ENCODE peak calls at places on chromosome 19, in seven cellular contexts. T, N, Q, O, W, H and M are unnamed samples.

GRCh38 chr19:42409477-42409876 is 17.7 kb downstream of the LIPE start:
- DNase-seq in T (no peak), H (no peak), W (no peak), O (no peak), Q (peak), N (no peak), M (no peak)

GRCh38 chr19:7748756-7749155 is 1.4 kb upstream of the CD209 start:
- DNase-seq in Q (no peak), W (peak), H (peak), O (no peak), N (no peak), T (peak), M (peak)

GRCh38 chr19:47073574-47073973 is 25.1 kb upstream of the TMEM160 start:
- DNase-seq in T (no peak), H (no peak), N (no peak), Q (no peak), W (no peak), O (no peak), M (no peak)

GRCh38 chr19:1035998-1036621 is 3.8 kb upstream of the ABCA7 start:
- DNase-seq in T (no peak), H (no peak), W (no peak), Q (no peak), N (peak), O (no peak), M (no peak)

GRCh38 chr19:10800488-10800887 is 35.5 kb downstream of the TMED1 start:
- DNase-seq in N (no peak), H (no peak), T (no peak), W (no peak), Q (no peak), O (no peak), M (no peak)

GRCh38 chr19:45035755-45036154 is 3.1 kb upstream of the CLASRP start:
- DNase-seq in N (no peak), O (no peak), W (no peak), H (no peak), Q (no peak), T (no peak), M (no peak)

GRCh38 chr19:35671818-35672217 is 5.5 kb downstream of the UPK1A start:
- DNase-seq in H (peak), T (no peak), O (no peak), Q (no peak), W (no peak), N (peak), M (no peak)

GRCh38 chr19:51470966-51471365 is 7.4 kb upstream of the CEACAM18 start:
- DNase-seq in O (no peak), Q (no peak), N (peak), T (no peak), W (no peak), H (no peak), M (no peak)

GRCh38 chr19:23160766-23161165 is 43.9 kb downstream of the ZNF730 start:
- DNase-seq in O (no peak), H (no peak), T (no peak), W (no peak), Q (no peak), N (no peak), M (no peak)

GRCh38 chr19:1082928-1083816 is 12.0 kb downstream of the POLR2E start:
- DNase-seq in H (no peak), T (no peak), N (no peak), Q (no peak), W (no peak), O (no peak), M (no peak)

GRCh38 chr19:54333586-54334298 is 5.2 kb downstream of the LILRA4 start:
- DNase-seq in Q (no peak), T (no peak), O (no peak), H (no peak), W (no peak), N (no peak), M (no peak)

GRCh38 chr19:30362156-30362754 is 9.9 kb upstream of the ZNF536 start:
- DNase-seq in N (no peak), O (no peak), Q (no peak), T (no peak), W (no peak), H (no peak), M (no peak)

GRCh38 chr19:47075941-47076340 is 27.5 kb upstream of the TMEM160 start:
- DNase-seq in T (no peak), H (no peak), O (no peak), Q (no peak), W (no peak), N (no peak), M (no peak)

GRCh38 chr19:8456064-8456463 is 11.3 kb downstream of the HNRNPM start:
- DNase-seq in Q (no peak), T (no peak), H (no peak), W (no peak), N (peak), O (no peak), M (no peak)

GRCh38 chr19:5113101-5113557 is 144.2 kb downstream of the KDM4B start:
- DNase-seq in Q (no peak), O (no peak), H (no peak), W (no peak), T (no peak), N (no peak), M (peak)

GRCh38 chr19:44643605-44644390 is at the start of gene PVR:
- DNase-seq in O (no peak), N (peak), Q (peak), W (no peak), H (peak), T (peak), M (no peak)

GRCh38 chr19:55063492-55063843 is 520 bp upstream of the RDH13 start:
- DNase-seq in O (no peak), H (no peak), Q (no peak), T (no peak), N (no peak), W (no peak), M (no peak)

GRCh38 chr19:52200044-52200443 is 10.2 kb downstream of the PPP2R1A start:
- DNase-seq in Q (no peak), O (no peak), T (no peak), H (no peak), N (no peak), W (no peak), M (no peak)

GRCh38 chr19:1830978-1831377 is 17.3 kb downstream of the REXO1 start:
- DNase-seq in T (no peak), Q (no peak), O (no peak), W (no peak), N (no peak), H (no peak), M (no peak)

GRCh38 chr19:3868770-3869456 is at the start of gene ZFR2:
- DNase-seq in W (peak), T (no peak), N (peak), O (no peak), H (no peak), Q (peak), M (peak)

GRCh38 chr19:10874019-10874418 is 2.7 kb downstream of the CARM1 start:
- DNase-seq in Q (no peak), N (no peak), W (no peak), H (no peak), O (no peak), T (no peak), M (no peak)

GRCh38 chr19:23957660-23958281 is 43.1 kb downstream of the ZNF726 start:
- DNase-seq in O (no peak), W (peak), N (no peak), H (no peak), Q (no peak), T (no peak), M (no peak)

GRCh38 chr19:55440411-55441105 is 2.5 kb downstream of the SHISA7 start:
- DNase-seq in Q (peak), O (no peak), N (peak), H (no peak), W (no peak), T (no peak), M (no peak)

GRCh38 chr19:16400911-16401675 is 70.7 kb downstream of the EPS15L1 start:
- DNase-seq in N (no peak), H (no peak), O (no peak), T (no peak), Q (no peak), W (no peak), M (no peak)

GRCh38 chr19:29492761-29493160 is 33.0 kb upstream of the VSTM2B start:
- DNase-seq in H (no peak), Q (no peak), T (no peak), O (no peak), N (no peak), W (no peak), M (no peak)

GRCh38 chr19:38032151-38032550 is 125.1 kb downstream of the SIPA1L3 start:
- DNase-seq in Q (no peak), T (no peak), H (no peak), O (no peak), W (no peak), N (no peak), M (no peak)
- TF ChIP-seq YY1 in Q (no peak), T (no peak), H (no peak), O (no peak), W (no peak), N (no peak), M (no peak)

GRCh38 chr19:34666958-34667265 is 10.0 kb downstream of the SCGB2B2 start:
- DNase-seq in W (no peak), O (no peak), T (no peak), H (no peak), Q (no peak), N (no peak), M (no peak)

GRCh38 chr19:34664870-34665269 is 12.1 kb downstream of the SCGB2B2 start:
- DNase-seq in N (no peak), O (no peak), H (no peak), W (no peak), Q (no peak), T (no peak), M (no peak)

GRCh38 chr19:34666200-34666957 is 10.6 kb downstream of the SCGB2B2 start:
- DNase-seq in N (no peak), W (no peak), O (no peak), Q (no peak), H (no peak), T (no peak), M (no peak)

GRCh38 chr19:34669305-34669704 is 7.7 kb downstream of the SCGB2B2 start:
- DNase-seq in T (no peak), Q (no peak), N (no peak), W (no peak), H (no peak), O (no peak), M (no peak)

GRCh38 chr19:34667349-34668076 is 9.4 kb downstream of the SCGB2B2 start:
- DNase-seq in H (peak), Q (no peak), T (no peak), W (no peak), O (no peak), N (no peak), M (no peak)
- H3K4me3 ChIP-seq in H (peak), Q (peak), T (no peak), W (no peak), O (no peak), N (peak), M (no peak)

GRCh38 chr19:17965370-17966114 is 1.4 kb upstream of the KCNN1 start:
- DNase-seq in W (no peak), T (no peak), O (no peak), N (no peak), H (no peak), Q (no peak), M (no peak)
- TF ChIP-seq YY1 in W (no peak), T (no peak), O (no peak), N (no peak), H (no peak), Q (no peak), M (no peak)

DNA sequence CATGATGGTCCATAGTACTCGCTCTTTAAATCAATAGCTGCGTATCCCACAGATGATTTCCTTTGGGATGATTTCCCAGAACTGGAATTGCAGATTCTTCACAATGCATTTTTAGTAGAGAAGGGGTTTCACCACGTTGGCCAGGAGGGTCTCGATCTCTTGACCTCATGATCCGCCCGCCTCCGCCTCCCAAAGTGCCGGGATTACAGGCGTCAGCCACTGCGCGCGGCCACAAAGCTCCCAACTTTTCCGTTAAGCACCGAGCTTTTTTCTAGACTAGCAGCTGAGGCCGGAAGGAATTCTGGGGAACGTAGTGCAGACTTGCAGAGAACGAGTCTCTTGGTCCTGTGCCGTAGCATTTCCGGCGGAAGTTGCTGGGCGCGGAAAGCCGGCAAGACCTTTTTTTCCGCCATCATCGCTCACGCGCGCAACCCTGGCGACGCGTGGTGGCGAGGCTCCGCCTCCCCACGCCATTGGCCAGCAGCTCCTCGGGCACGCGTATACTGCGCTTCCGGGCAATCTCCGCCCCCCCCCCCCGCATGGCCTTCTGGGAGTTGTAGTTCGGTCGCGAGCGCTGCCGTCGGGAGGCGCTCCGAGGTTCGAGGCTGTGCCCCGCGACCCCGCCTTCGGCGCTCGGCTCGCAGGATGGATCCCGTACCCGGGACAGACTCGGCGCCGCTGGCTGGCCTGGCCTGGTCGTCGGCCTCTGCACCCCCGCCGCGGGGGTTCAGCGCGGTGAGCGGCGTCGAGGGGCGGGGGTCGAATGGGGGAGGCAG is at the start of gene MVB12A:
- DNase-seq in Q (peak), N (peak), T (peak), W (peak), O (peak), H (peak), M (peak)
- H3K4me3 ChIP-seq in Q (peak), N (peak), T (peak), W (peak), O (peak), H (peak), M (peak)

DNA sequence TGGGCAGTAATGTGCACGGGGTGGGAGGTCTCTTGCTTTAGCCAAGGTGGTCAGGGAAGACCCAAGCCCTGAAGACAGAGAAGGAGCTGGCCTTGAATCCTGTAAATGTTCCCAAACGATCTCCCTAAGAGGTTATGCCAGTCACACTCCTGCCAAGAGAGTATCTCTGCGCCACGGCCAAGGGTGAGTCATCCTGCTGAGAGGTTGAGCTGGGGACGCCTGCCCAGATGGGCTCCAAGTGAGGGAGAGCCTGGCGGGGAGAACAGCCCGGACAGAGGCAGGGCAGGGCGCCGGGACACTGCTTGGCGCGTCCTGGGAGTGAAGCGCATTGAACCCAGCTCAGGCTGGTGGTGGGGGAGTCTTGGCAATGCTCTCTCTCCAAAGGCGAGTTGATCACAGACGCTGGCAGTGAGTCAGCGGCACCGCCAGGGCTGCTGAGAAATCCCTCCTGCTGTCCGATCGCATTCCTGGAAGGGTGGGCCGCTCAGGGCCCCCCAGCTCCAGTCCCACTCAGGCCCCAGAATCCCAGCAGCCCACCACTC is 16.4 kb downstream of the SULT2B1 start:
- DNase-seq in H (peak), O (no peak), W (peak), N (peak), T (no peak), Q (peak), M (no peak)
- TF ChIP-seq YY1 in H (no peak), O (no peak), W (no peak), N (no peak), T (no peak), Q (no peak), M (no peak)

GRCh38 chr19:58560921-58561320 is 2.5 kb upstream of the UBE2M start:
- DNase-seq in N (no peak), O (no peak), Q (no peak), W (no peak), T (no peak), H (no peak), M (no peak)

GRCh38 chr19:58563034-58563573 is 4.7 kb upstream of the UBE2M start:
- DNase-seq in W (no peak), Q (peak), N (no peak), O (no peak), H (no peak), T (no peak), M (no peak)

GRCh38 chr19:58562126-58563033 is 4.0 kb upstream of the UBE2M start:
- DNase-seq in H (no peak), W (no peak), T (no peak), Q (peak), O (no peak), N (no peak), M (no peak)

GRCh38 chr19:58560007-58560887 is 1.8 kb upstream of the UBE2M start:
- DNase-seq in W (no peak), O (no peak), Q (no peak), N (no peak), T (no peak), H (no peak), M (no peak)

DNA sequence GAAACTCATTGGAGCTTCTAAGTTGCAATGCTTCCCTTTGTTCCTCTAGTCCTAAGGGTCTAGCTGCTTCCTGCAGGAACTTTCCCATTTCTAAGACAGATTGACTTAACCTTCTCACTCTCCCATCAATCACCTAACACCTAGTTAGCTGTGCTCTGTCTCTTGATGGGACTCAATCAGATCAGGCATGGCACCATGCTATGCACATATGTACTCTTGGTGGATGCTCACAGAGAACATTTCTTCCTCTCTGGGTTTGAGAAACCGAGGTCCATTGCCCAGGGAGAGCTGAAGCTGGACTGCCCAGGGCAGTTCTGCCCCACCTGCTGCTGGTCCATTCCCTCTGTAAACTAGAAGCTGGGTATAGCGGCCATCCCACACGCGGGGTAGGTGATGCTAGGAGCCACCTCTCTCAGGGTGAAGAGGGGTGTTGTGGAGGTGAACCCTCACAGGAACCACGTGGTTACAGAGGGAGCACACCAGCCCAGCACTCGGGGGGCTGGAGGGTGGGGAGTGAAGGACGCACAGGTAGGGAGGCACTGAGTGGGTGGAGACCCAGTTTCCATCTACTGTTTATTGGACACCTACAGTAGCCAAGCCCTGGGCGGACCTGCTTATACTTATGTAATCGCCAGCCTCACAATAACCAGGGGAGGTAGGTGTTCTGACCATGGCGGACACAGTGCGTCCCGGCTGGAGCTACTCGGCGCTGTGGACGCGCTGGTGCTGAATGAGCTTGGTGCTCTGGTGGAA is 3.1 kb upstream of the UBE2M start:
- DNase-seq in Q (no peak), W (no peak), O (no peak), H (no peak), T (no peak), N (no peak), M (no peak)
- H3K4me3 ChIP-seq in Q (no peak), W (no peak), O (no peak), H (no peak), T (no peak), N (no peak), M (no peak)

GRCh38 chr19:13051581-13052165 is 51.0 kb downstream of the LYL1 start:
- DNase-seq in N (peak), Q (no peak), W (no peak), O (no peak), H (peak), T (no peak), M (peak)
- TF ChIP-seq YY1 in N (no peak), Q (no peak), W (no peak), O (no peak), H (no peak), T (peak), M (no peak)